ENCODE peak calls at places on chromosomes 5 and 9, in four cellular contexts. P is K562, Y is HL-60, K is SK-N-SH. N is an unnamed sample.

GRCh38 chr9:13266172-13266571 is 13.3 kb downstream of the MPDZ start:
- DNase-seq in P (no peak), Y (no peak), K (no peak), N (no peak)

GRCh38 chr9:121776739-121777637 is 125.6 kb downstream of the DAB2IP start:
- DNase-seq in P (no peak), Y (no peak), K (no peak), N (no peak)

GRCh38 chr5:169637856-169638190 is 748 bp downstream of the DOCK2 start:
- DNase-seq in P (no peak), Y (peak), K (no peak), N (no peak)

GRCh38 chr9:77714077-77714549 is 66.0 kb upstream of the GNA14 start:
- DNase-seq in P (no peak), Y (no peak), K (peak), N (no peak)

GRCh38 chr9:84711936-84712335 is 42.4 kb downstream of the NTRK2 start:
- DNase-seq in P (no peak), Y (peak), K (peak), N (no peak)

GRCh38 chr5:126741361-126741760 is 35.6 kb upstream of the LMNB1 start:
- DNase-seq in P (no peak), Y (no peak), K (no peak), N (peak)

GRCh38 chr9:5193345-5193744 is 7.9 kb upstream of the INSL6 start:
- DNase-seq in P (no peak), Y (no peak), K (no peak), N (no peak)

GRCh38 chr5:123856736-123857135 is 344.8 kb downstream of the CSNK1G3 start:
- DNase-seq in P (no peak), Y (no peak), K (no peak), N (no peak)

GRCh38 chr5:41281215-41281810 is 68.0 kb upstream of the C6 start:
- DNase-seq in P (no peak), Y (no peak), K (no peak), N (no peak)

GRCh38 chr5:43045236-43045635 is 5.1 kb upstream of the ANXA2R start:
- DNase-seq in P (no peak), Y (no peak), K (no peak), N (peak)

GRCh38 chr5:9009931-9010652 is 535.8 kb downstream of the SEMA5A start:
- DNase-seq in P (no peak), Y (no peak), K (no peak), N (no peak)

GRCh38 chr5:58459860-58460726 is at the start of gene PLK2:
- DNase-seq in P (no peak), Y (peak), K (peak), N (peak)

GRCh38 chr5:58460727-58461286 is 921 bp upstream of the PLK2 start:
- DNase-seq in P (peak), Y (peak), K (peak), N (peak)

GRCh38 chr5:58462623-58463230 is 2.8 kb upstream of the PLK2 start:
- DNase-seq in P (peak), Y (no peak), K (peak), N (peak)

GRCh38 chr5:58459276-58459859 is 518 bp downstream of the PLK2 start:
- DNase-seq in P (no peak), Y (no peak), K (no peak), N (peak)

GRCh38 chr5:58462154-58462553 is 2.3 kb upstream of the PLK2 start:
- DNase-seq in P (no peak), Y (no peak), K (peak), N (peak)
- TF ChIP-seq POLR2AphosphoS5 in P (no peak), Y (no peak), K (no peak), N (no peak)

GRCh38 chr5:106860398-106861044 is 810.2 kb downstream of the EFNA5 start:
- DNase-seq in P (no peak), Y (no peak), K (no peak), N (no peak)
- TF ChIP-seq CTCF in P (no peak), Y (no peak), K (no peak), N (no peak)

GRCh38 chr9:127423934-127424668 is at the start of gene ZNF79:
- DNase-seq in P (peak), Y (peak), K (peak), N (peak)
- TF ChIP-seq REST in P (peak), Y (peak), K (peak), N (peak)

DNA sequence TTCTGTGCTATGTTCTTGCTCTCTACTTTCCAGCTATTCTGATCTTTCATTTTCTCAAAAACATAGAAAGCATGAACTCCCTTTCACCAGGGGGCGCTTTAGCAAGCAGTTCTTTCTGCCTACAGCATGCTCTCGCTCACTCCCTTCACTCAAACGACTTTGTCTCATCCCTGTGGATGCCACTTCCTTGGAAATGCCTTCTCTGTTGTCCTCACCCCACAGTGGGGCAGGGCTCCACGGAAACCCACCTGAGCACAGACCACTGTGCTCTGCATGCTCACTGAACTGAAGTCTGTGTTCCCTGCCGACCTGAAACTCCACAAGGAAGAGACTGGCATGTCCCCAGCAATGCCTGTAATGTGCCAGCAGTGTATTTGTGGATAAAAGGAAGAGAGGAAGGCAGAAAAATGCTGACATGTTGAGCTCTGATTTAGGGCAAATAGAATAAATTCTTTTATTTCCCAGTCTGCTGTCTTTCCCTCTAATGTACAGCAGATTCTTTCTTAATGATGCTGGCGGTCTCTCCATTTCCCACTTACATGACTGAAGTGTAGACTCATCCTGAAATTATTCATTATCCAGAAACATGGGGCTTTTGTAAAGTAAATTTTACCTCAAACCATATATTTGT is 4.9 kb upstream of the ROR2 start:
- DNase-seq in P (peak), Y (peak), K (peak), N (peak)
- TF ChIP-seq POLR2AphosphoS5 in P (no peak), Y (no peak), K (no peak), N (no peak)